ENCODE peak calls at places on chromosome 20, in eight cellular contexts. K is activated CD4-positive, CD25-positive, alpha-beta regulatory T cell; P is KG1; T is mucosa of gallbladder; I is KBM-7; A is Karpas-422; B is mesothelial cell of epicardium; X is Caki2. G is an unnamed sample.
A peak's percentile ranks its signal among the peaks of the same experiment; 100 is the strongest.

GRCh38 chr20:11813106-11813890 is 104.4 kb upstream of the BTBD3 start:
- DNase-seq in P (no peak), T (no peak), A (no peak), I (no peak), K (no peak), B (no peak), X (no peak), G (no peak)

GRCh38 chr20:3714092-3714491 is 1.7 kb upstream of the SIGLEC1 start:
- DNase-seq in T (no peak), K (no peak), X (no peak), P (no peak), A (no peak), B (no peak), I (no peak), G (peak; percentile 50)

GRCh38 chr20:34956751-34957472 is 1.2 kb downstream of the MYH7B start:
- DNase-seq in P (no peak), K (no peak), B (no peak), T (no peak), A (no peak), X (no peak), I (no peak), G (no peak)

GRCh38 chr20:39880890-39881289 is 808.1 kb downstream of the MAFB start:
- DNase-seq in I (peak; percentile 0), K (no peak), B (no peak), A (peak; percentile 65), T (no peak), X (no peak), P (no peak), G (no peak)

GRCh38 chr20:40467014-40467413 is 222.0 kb downstream of the MAFB start:
- DNase-seq in A (no peak), K (no peak), P (no peak), I (no peak), X (no peak), T (no peak), B (no peak), G (no peak)

GRCh38 chr20:37945034-37945660 is 42.2 kb downstream of the VSTM2L start:
- DNase-seq in B (no peak), P (no peak), A (no peak), X (no peak), K (no peak), T (no peak), I (no peak), G (no peak)

GRCh38 chr20:46060301-46060881 is 29.4 kb downstream of the NCOA5 start:
- DNase-seq in P (no peak), T (no peak), B (no peak), K (no peak), X (no peak), I (peak; percentile 76), A (peak; percentile 51), G (no peak)

GRCh38 chr20:38298768-38299288 is 5.1 kb upstream of the BPI start:
- DNase-seq in P (no peak), X (no peak), A (no peak), B (no peak), I (peak; percentile 73), T (peak; percentile 61), K (no peak), G (peak; percentile 53)

GRCh38 chr20:5797843-5798462 is 47.8 kb downstream of the SHLD1 start:
- DNase-seq in T (no peak), P (no peak), A (peak; percentile 62), B (no peak), X (no peak), K (no peak), I (no peak), G (peak; percentile 60)

GRCh38 chr20:32681175-32682084 is 7.7 kb upstream of the C20orf203 start:
- DNase-seq in P (peak; percentile 82), K (no peak), I (peak; percentile 98), B (peak; percentile 59), A (no peak), X (peak; percentile 46), T (no peak), G (no peak)

GRCh38 chr20:49597825-49598395 is 30.0 kb upstream of the PTGIS start:
- DNase-seq in P (no peak), T (no peak), K (no peak), B (no peak), A (peak; percentile 32), I (no peak), X (no peak), G (no peak)

GRCh38 chr20:25178563-25179438 is 16.7 kb upstream of the ENTPD6 start:
- DNase-seq in K (no peak), I (peak; percentile 58), T (no peak), B (no peak), A (peak; percentile 81), X (peak; percentile 82), P (no peak), G (peak; percentile 87)

GRCh38 chr20:38217791-38218565 is 42.6 kb downstream of the KIAA1755 start:
- DNase-seq in P (no peak), T (peak; percentile 25), A (no peak), I (no peak), X (peak; percentile 72), K (no peak), B (no peak), G (no peak)

GRCh38 chr20:3068986-3069900 is 2.2 kb upstream of the OXT start:
- DNase-seq in A (peak; percentile 73), X (peak; percentile 70), I (no peak), B (no peak), K (peak; percentile 32), P (no peak), T (no peak), G (no peak)

GRCh38 chr20:29298759-29299613 is 1958.5 kb upstream of the DEFB115 start:
- DNase-seq in I (no peak), X (no peak), B (no peak), K (no peak), P (no peak), A (no peak), T (no peak), G (no peak)

GRCh38 chr20:25320035-25320800 is 70.4 kb downstream of the ABHD12 start:
- DNase-seq in X (no peak), A (no peak), P (no peak), K (no peak), I (no peak), T (no peak), B (peak; percentile 31), G (no peak)

GRCh38 chr20:53099851-53100250 is 127.7 kb downstream of the TSHZ2 start:
- DNase-seq in K (no peak), T (no peak), B (no peak), A (no peak), X (no peak), P (no peak), I (no peak), G (no peak)

GRCh38 chr20:56513807-56514150 is 10.8 kb upstream of the FAM209A start:
- DNase-seq in B (no peak), K (no peak), A (peak; percentile 20), I (no peak), P (no peak), X (no peak), T (no peak), G (no peak)

GRCh38 chr20:52102126-52102525 is 89.5 kb downstream of the ZFP64 start:
- DNase-seq in T (no peak), X (no peak), A (no peak), K (no peak), B (no peak), P (no peak), I (no peak), G (no peak)

GRCh38 chr20:33731693-33732165 is at the start of gene ZNF341:
- DNase-seq in P (peak; percentile 93), B (peak; percentile 95), X (peak; percentile 82), A (peak; percentile 96), I (peak; percentile 92), K (peak; percentile 91), T (peak; percentile 91), G (peak; percentile 98)

GRCh38 chr20:43540673-43541060 is 18.2 kb upstream of the SGK2 start:
- DNase-seq in X (no peak), I (no peak), B (no peak), A (no peak), K (no peak), P (no peak), T (no peak), G (no peak)

GRCh38 chr20:63739129-63740069 is at the start of gene SLC2A4RG:
- DNase-seq in B (peak; percentile 72), T (peak; percentile 75), I (peak; percentile 51), A (peak; percentile 89), P (no peak), X (peak; percentile 62), K (peak; percentile 57), G (peak; percentile 97)

GRCh38 chr20:53654932-53655674 is 61.5 kb upstream of the ZNF217 start:
- DNase-seq in I (peak; percentile 69), K (no peak), B (no peak), A (no peak), P (no peak), X (no peak), T (no peak), G (peak; percentile 66)

GRCh38 chr20:62702886-62703852 is 5.5 kb upstream of the NTSR1 start:
- DNase-seq in I (peak; percentile 28), P (peak; percentile 20), B (no peak), K (no peak), T (no peak), A (no peak), X (peak; percentile 78), G (no peak)

GRCh38 chr20:1870792-1871550 is 24.2 kb upstream of the SIRPA start:
- DNase-seq in K (no peak), A (peak; percentile 94), X (no peak), B (no peak), P (no peak), T (no peak), I (peak; percentile 73), G (no peak)

GRCh38 chr20:48684501-48685041 is 143.2 kb downstream of the PREX1 start:
- DNase-seq in K (no peak), X (no peak), A (no peak), B (no peak), T (no peak), I (peak; percentile 40), P (no peak), G (no peak)

GRCh38 chr20:17680128-17680835 is 1.8 kb downstream of the RRBP1 start:
- DNase-seq in A (no peak), T (peak; percentile 66), I (peak; percentile 76), X (peak; percentile 68), B (peak; percentile 43), P (no peak), K (no peak), G (peak; percentile 87)